ENCODE peak calls at places on chromosomes 5 and 9, in six cellular contexts. M is dorsolateral prefrontal cortex; I is CD8-positive, alpha-beta T cell; B is transverse colon; Y is OCI-LY7; S is cardiac muscle cell. E is an unnamed sample.

GRCh38 chr9:27528278-27528885 is 1.2 kb downstream of the MOB3B start:
- DNase-seq in I (peak), M (peak), S (peak), Y (no peak), B (peak), E (peak)

GRCh38 chr5:146647656-146648199 is 131.7 kb upstream of the GPR151 start:
- DNase-seq in I (no peak), B (no peak), Y (no peak), M (peak), S (peak), E (no peak)

GRCh38 chr5:88736494-88736893 is 146.5 kb downstream of the MEF2C start:
- DNase-seq in B (no peak), S (no peak), Y (peak), I (no peak), M (no peak), E (no peak)

GRCh38 chr9:34513567-34514214 is 9.1 kb downstream of the ENHO start:
- DNase-seq in B (no peak), Y (peak), M (peak), I (no peak), S (peak), E (no peak)

GRCh38 chr5:192970-193831 is 1.9 kb downstream of the LRRC14B start:
- DNase-seq in B (no peak), I (peak), M (no peak), S (no peak), Y (no peak), E (no peak)

GRCh38 chr5:1108008-1108864 is 3.6 kb downstream of the SLC12A7 start:
- DNase-seq in Y (no peak), S (no peak), M (no peak), I (no peak), B (no peak), E (no peak)

GRCh38 chr9:38689678-38690077 is 30.3 kb downstream of the FAM240B start:
- DNase-seq in I (no peak), S (no peak), Y (no peak), M (peak), B (no peak), E (peak)

GRCh38 chr5:69083412-69083811 is 10.4 kb upstream of the SLC30A5 start:
- DNase-seq in M (no peak), B (peak), I (no peak), S (no peak), Y (no peak), E (no peak)

GRCh38 chr5:154038241-154038603 is 488 bp downstream of the FAM114A2 start:
- DNase-seq in Y (peak), M (peak), S (no peak), B (peak), I (peak), E (peak)

GRCh38 chr5:108763222-108763864 is 15.6 kb downstream of the FER start:
- DNase-seq in S (no peak), Y (no peak), I (no peak), B (no peak), M (no peak), E (no peak)

GRCh38 chr9:124281934-124282351 is 24.2 kb downstream of the NEK6 start:
- DNase-seq in Y (no peak), M (no peak), B (peak), I (no peak), S (no peak), E (no peak)

DNA sequence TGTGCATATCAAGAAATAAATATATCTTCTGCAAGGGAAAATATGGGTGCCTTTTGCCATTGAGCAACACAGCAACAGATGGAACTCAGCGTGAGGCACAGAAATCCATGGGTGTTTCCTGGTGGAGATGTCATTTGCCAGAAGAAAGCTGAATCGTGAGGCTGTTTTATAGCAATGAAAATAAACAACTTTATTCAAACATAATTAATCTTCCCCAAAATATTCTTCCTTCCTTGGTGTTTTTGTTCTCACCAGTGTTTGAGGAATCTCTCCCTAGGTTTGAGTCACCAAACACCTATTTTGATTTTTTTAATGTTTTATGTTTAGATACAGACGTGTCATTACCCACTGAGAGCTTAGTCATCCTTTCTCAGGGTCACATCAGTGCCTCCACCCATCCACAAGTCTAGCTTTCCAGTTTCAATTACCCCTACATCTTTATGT is 65.8 kb upstream of the PAPPA start:
- DNase-seq in I (no peak), M (no peak), Y (no peak), B (no peak), S (no peak), E (no peak)
- H3K4me3 ChIP-seq in I (no peak), M (no peak), Y (no peak), B (no peak), S (no peak), E (no peak)

GRCh38 chr9:95435074-95435728 is 81.6 kb downstream of the PTCH1 start:
- DNase-seq in I (no peak), Y (peak), M (no peak), S (no peak), B (no peak), E (no peak)

GRCh38 chr9:95431286-95431685 is 85.5 kb downstream of the PTCH1 start:
- DNase-seq in B (no peak), Y (no peak), I (no peak), S (no peak), M (no peak), E (no peak)

GRCh38 chr9:95436416-95436815 is 80.4 kb downstream of the PTCH1 start:
- DNase-seq in B (no peak), Y (no peak), M (no peak), I (no peak), S (no peak), E (no peak)

GRCh38 chr9:95433096-95433852 is 83.5 kb downstream of the PTCH1 start:
- DNase-seq in M (no peak), Y (no peak), S (no peak), I (no peak), B (no peak), E (no peak)

DNA sequence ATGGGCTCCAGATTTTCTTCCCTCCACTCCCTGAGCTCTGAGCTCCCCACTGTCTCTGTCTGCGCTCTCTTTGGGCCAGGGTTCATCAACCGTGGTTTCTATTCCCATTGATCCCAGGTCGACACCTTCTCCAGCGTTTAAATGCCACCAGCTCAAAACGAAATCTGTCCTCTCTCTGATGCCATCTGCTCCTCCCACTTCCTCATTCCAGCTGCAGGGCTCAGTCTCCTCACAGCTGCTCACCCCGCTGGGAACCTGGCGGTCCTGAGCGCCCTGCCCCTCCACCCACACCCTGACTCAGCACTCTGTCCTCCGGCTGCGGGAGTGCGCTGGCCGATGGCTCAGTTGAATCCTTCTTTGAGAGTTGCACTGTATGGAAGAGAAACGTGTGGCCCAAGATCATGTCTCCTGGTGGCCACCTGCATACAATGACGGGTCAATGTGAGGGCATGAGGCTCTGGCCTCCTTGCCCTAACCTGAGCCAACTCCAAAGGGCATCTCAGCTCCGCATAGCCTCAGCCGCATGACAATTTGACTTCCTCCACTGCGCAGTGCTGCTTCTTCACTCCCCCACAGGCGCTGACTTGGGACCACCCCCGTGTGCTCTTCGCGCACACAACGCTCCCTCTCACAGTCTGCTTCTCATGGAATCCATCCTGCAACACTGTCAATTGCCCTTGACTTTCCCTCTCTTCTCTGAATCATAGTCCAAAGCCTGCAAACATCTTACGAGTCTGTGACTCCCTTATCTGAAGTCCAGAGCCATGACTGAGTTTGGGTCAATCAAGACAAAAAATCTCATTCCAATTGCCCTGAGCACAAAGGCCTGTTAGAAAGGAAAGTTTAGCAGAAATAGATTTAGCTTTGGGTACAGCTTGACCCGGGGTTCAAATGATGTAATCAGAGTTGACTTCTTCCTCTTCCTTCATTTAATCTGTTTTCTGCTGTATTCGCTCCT is 82.4 kb downstream of the PTCH1 start:
- DNase-seq in S (no peak), Y (peak), M (no peak), B (no peak), I (no peak), E (no peak)
- H3K27ac ChIP-seq in S (no peak), Y (no peak), M (no peak), B (no peak), I (no peak), E (no peak)

GRCh38 chr5:76622076-76622475 is 1.1 kb downstream of the F2RL2 start:
- DNase-seq in B (no peak), I (no peak), M (no peak), Y (no peak), S (no peak), E (no peak)
- H3K4me3 ChIP-seq in B (no peak), I (no peak), M (no peak), Y (no peak), S (no peak), E (no peak)

GRCh38 chr9:111630182-111631070 is 708 bp upstream of the DNAJC25 start:
- DNase-seq in S (no peak), M (peak), Y (no peak), I (no peak), B (no peak), E (no peak)

GRCh38 chr9:111632695-111633388 is 1.7 kb downstream of the DNAJC25 start:
- DNase-seq in S (no peak), Y (peak), M (no peak), I (no peak), B (no peak), E (no peak)

GRCh38 chr9:111632051-111632450 is 917 bp downstream of the DNAJC25 start:
- DNase-seq in I (no peak), B (no peak), S (no peak), Y (peak), M (no peak), E (no peak)

GRCh38 chr9:111633389-111633736 is 2.2 kb downstream of the DNAJC25 start:
- DNase-seq in B (no peak), S (no peak), M (no peak), Y (no peak), I (no peak), E (no peak)

DNA sequence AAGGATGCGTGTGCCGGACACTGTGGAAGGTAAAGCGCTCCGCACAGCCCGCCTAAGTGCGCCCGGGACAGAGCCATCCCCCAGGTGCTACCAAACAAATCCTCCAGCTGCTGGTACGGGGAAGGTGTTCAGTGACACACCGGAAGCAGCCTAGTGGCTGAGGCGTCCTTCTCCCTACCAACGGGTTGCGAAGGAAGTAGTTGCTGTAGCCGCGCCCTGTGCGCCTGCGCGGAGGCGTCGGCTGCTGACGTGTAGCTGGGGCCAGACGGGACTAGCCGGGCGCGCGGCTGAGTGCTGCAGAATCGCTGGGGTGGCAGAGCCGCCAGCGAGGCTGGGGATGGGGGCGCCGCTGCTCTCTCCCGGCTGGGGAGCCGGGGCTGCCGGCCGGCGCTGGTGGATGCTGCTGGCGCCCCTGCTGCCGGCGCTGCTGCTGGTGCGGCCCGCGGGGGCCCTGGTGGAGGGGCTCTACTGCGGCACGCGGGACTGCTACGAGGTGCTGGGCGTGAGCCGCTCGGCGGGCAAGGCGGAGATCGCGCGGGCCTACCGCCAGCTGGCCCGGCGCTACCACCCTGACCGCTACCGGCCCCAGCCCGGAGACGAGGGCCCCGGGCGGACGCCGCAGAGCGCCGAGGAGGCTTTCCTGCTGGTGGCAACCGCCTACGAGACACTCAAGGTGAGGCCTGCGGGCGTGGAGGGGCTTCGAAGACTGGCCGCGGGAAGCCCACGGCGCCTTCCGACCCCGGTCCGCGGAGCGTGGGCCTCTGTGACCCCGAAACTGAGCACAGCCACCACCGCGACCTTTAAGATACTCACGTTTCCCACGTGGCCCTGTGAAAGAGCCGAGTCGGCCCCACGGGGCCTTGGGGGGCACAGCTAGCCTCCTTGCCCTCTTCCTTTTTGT is at the start of gene DNAJC25:
- DNase-seq in M (peak), Y (peak), S (peak), B (peak), I (peak), E (peak)
- H3K27ac ChIP-seq in M (peak), Y (peak), S (peak), B (peak), I (peak), E (peak)

DNA sequence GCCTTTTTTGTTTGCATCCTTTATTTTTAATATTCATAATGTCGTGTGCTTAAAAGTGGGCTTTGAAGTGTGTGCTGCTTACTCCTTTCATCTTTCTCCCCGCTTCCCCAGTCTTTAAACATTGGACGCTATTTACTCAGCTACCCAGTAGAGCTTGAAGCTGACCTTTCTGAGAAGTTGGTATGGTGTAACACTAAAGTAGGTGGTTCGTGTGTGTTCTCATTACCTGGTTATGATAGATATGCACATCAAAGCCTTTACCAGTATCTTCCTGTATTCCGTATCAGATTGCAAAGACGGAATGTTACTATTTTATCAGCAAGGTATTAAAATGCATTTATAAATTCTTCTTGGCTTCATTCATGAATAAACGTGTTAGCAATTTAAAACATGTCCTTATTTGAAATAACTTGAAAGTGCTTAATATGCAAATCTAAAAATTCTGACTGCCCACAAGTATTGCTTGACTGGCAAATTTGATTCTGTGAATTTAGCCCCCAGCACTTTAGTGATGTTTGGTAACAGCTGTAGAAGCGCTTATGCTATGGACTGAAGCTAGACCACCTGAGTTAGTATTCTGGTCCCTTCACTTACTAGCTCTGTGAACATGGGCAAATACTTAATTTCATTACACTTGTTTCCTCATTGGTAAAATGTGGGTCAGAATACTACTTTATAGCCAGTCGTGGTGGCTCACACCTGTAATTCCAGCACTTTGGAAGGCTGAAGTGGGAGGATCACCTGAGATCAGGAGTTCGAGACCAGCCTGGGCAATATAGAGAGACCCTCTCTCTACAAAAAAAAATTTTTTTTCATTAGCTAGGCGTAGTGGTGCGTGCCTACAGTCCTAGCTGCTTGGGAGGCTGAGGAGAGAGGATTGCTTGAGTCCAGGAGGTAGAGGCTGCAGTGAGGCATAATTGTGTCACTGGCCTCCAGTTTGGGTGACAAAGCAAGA is 1.7 kb downstream of the RRAGA start:
- DNase-seq in Y (peak), M (no peak), S (no peak), I (no peak), B (no peak), E (no peak)
- H3K4me3 ChIP-seq in Y (peak), M (peak), S (peak), I (peak), B (peak), E (peak)

GRCh38 chr5:8831854-8832253 is 714.0 kb downstream of the SEMA5A start:
- DNase-seq in M (no peak), Y (no peak), B (no peak), I (no peak), S (no peak), E (no peak)
- H3K27ac ChIP-seq in M (no peak), Y (no peak), B (no peak), I (no peak), S (no peak), E (no peak)

DNA sequence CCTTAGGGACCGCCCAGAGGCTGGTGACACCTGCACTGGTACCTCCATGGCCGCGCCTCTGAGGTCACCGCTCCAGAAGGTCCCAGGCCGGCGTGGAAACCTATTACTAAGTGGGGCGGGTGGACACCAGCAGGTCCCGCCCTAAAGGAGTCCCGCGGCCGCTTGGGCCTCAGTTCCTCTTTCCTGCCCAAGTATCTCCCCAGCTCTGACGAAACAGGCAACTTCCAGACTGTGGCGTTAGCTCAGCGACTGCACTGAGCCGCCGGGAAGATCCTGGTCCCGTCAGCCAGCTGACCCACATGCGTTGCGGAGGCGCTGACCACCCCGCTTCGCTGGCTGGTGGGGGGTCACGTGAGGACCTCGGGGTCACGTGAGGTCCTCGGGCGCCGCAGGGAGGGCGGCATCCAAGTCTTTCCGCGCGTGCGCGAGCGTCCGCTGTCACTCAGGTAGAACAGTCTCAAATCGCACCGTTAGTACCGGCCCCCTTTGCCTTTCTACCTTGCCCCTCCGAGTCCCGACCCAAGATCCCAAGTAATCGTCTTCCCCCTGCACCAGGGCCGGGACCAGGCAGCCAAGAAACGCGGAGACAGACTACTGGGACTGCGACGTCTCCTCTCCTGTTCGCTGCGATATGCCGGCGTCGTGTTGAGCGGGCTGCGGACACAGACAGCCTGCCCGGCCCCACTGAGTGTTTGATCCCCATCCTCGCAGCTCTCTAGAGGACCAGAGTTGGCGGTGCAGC is 53.7 kb upstream of the KDM4C start:
- DNase-seq in B (peak), S (peak), Y (peak), I (peak), M (peak), E (peak)
- H3K4me3 ChIP-seq in B (peak), S (peak), Y (peak), I (peak), M (peak), E (peak)

DNA sequence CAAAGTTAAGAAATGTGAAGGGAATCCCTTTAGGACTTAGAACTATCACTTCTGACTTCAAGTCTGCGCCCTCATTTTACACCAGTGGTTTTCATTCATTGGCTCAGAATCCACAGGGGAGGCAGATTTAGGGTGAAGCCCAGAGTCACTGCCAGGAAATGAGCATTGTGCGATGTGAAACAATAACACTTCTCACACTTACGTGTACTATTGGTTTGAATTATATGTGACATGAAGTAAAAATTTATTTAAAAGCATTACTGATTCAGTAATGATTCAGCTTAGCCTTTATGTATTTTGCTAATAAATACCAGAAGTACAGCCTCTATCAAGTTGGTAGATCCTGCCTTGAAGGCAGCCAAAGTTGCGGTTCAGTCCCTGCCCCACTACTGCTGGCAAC is 98.6 kb downstream of the PAM start:
- DNase-seq in Y (no peak), S (no peak), B (no peak), I (peak), M (no peak), E (no peak)
- H3K27ac ChIP-seq in Y (no peak), S (no peak), B (no peak), I (no peak), M (no peak), E (no peak)

GRCh38 chr5:81194633-81195333 is 38.3 kb upstream of the CKMT2 start:
- DNase-seq in Y (peak), S (peak), I (peak), M (peak), B (peak), E (peak)
- H3K4me3 ChIP-seq in Y (no peak), S (no peak), I (no peak), M (peak), B (no peak), E (no peak)